ENCODE peak calls at places on chromosomes 11 and 22, in four cellular contexts. H, Q, U and E are unnamed samples.

GRCh38 chr11:73257342-73258103 is 14.6 kb upstream of the P2RY6 start:
- DNase-seq in H (peak; percentile 91), Q (no peak), U (peak; percentile 52), E (peak; percentile 90)

GRCh38 chr11:36222755-36223635 is 66.2 kb downstream of the COMMD9 start:
- DNase-seq in H (no peak), Q (no peak), U (no peak), E (no peak)

GRCh38 chr11:124080319-124081001 is 34.8 kb upstream of the VWA5A start:
- DNase-seq in H (peak; percentile 98), Q (no peak), U (peak; percentile 34), E (no peak)

GRCh38 chr11:131686836-131687235 is 316.4 kb downstream of the NTM start:
- DNase-seq in H (no peak), Q (no peak), U (no peak), E (no peak)

GRCh38 chr11:2271327-2272240 is 1.2 kb upstream of the ASCL2 start:
- DNase-seq in H (no peak), Q (peak; percentile 15), U (peak; percentile 10), E (no peak)

GRCh38 chr22:49271831-49272230 is 555.8 kb downstream of the BRD1 start:
- DNase-seq in H (no peak), Q (no peak), U (no peak), E (no peak)

GRCh38 chr11:129143335-129143734 is 48.8 kb downstream of the ARHGAP32 start:
- DNase-seq in H (peak; percentile 99), Q (peak; percentile 33), U (peak; percentile 71), E (peak; percentile 89)

GRCh38 chr11:8867035-8867434 is 44.0 kb upstream of the AKIP1 start:
- DNase-seq in H (no peak), Q (no peak), U (no peak), E (no peak)

GRCh38 chr22:26894766-26895485 is 237.5 kb downstream of the MIAT start:
- DNase-seq in H (peak; percentile 94), Q (no peak), U (no peak), E (peak; percentile 84)

GRCh38 chr22:23060612-23061400 is 9.5 kb upstream of the GNAZ start:
- DNase-seq in H (no peak), Q (peak; percentile 6), U (peak; percentile 9), E (no peak)

GRCh38 chr22:46140989-46141928 is 9.1 kb upstream of the PPARA start:
- DNase-seq in H (no peak), Q (no peak), U (no peak), E (no peak)

GRCh38 chr11:65381721-65382035 is 768 bp downstream of the SLC25A45 start:
- DNase-seq in H (peak; percentile 89), Q (no peak), U (peak; percentile 86), E (no peak)

GRCh38 chr11:1336836-1337646 is 27.6 kb upstream of the TOLLIP start:
- DNase-seq in H (no peak), Q (peak; percentile 63), U (peak; percentile 50), E (no peak)

GRCh38 chr11:33507967-33508366 is 192.7 kb downstream of the C11orf91 start:
- DNase-seq in H (peak; percentile 60), Q (no peak), U (no peak), E (no peak)

GRCh38 chr11:21921151-21921550 is 271.7 kb upstream of the ANO5 start:
- DNase-seq in H (no peak), Q (no peak), U (no peak), E (no peak)

GRCh38 chr11:122645847-122646246 is 9.7 kb upstream of the UBASH3B start:
- DNase-seq in H (no peak), Q (no peak), U (no peak), E (no peak)

GRCh38 chr11:32920570-32920969 is 28.0 kb downstream of the QSER1 start:
- DNase-seq in H (no peak), Q (no peak), U (no peak), E (no peak)

GRCh38 chr11:118623291-118623655 is 15.9 kb downstream of the PHLDB1 start:
- DNase-seq in H (peak; percentile 92), Q (peak; percentile 52), U (peak; percentile 89), E (no peak)

GRCh38 chr11:70122490-70123198 is 44.5 kb downstream of the ANO1 start:
- DNase-seq in H (no peak), Q (no peak), U (no peak), E (no peak)

GRCh38 chr11:122754553-122755322 is 83.6 kb upstream of the CRTAM start:
- DNase-seq in H (no peak), Q (no peak), U (no peak), E (no peak)

GRCh38 chr11:32919338-32919737 is 26.7 kb downstream of the QSER1 start:
- DNase-seq in H (no peak), Q (no peak), U (no peak), E (no peak)

GRCh38 chr11:103870821-103871309 is 165.6 kb upstream of the DDI1 start:
- DNase-seq in H (no peak), Q (no peak), U (no peak), E (no peak)

GRCh38 chr22:44671742-44672141 is 30.3 kb upstream of the PRR5 start:
- DNase-seq in H (peak; percentile 72), Q (no peak), U (no peak), E (no peak)

GRCh38 chr22:49298834-49299750 is 528.6 kb downstream of the BRD1 start:
- DNase-seq in H (no peak), Q (no peak), U (peak; percentile 7), E (no peak)

GRCh38 chr11:15629690-15630321 is 515.1 kb downstream of the INSC start:
- DNase-seq in H (peak; percentile 20), Q (peak; percentile 45), U (no peak), E (no peak)

GRCh38 chr11:36373040-36374010 is 77.2 kb downstream of the PRR5L start:
- DNase-seq in H (no peak), Q (no peak), U (no peak), E (no peak)

GRCh38 chr11:9253086-9253485 is 12.1 kb downstream of the DENND5A start:
- DNase-seq in H (no peak), Q (no peak), U (no peak), E (no peak)

GRCh38 chr22:30943368-30943767 is 25.2 kb downstream of the MORC2 start:
- DNase-seq in H (no peak), Q (no peak), U (no peak), E (no peak)

GRCh38 chr22:28450109-28450508 is 229.5 kb downstream of the TTC28 start:
- DNase-seq in H (no peak), Q (no peak), U (no peak), E (no peak)

GRCh38 chr11:67345949-67346819 is 7.2 kb downstream of the POLD4 start:
- DNase-seq in H (peak; percentile 99), Q (peak; percentile 55), U (no peak), E (peak; percentile 80)

GRCh38 chr11:96275807-96276594 is 67.0 kb downstream of the MAML2 start:
- DNase-seq in H (peak; percentile 34), Q (no peak), U (no peak), E (no peak)

GRCh38 chr22:35227248-35227647 is 30.0 kb upstream of the HMGXB4 start:
- DNase-seq in H (no peak), Q (no peak), U (no peak), E (no peak)

GRCh38 chr22:28369849-28370248 is 309.8 kb downstream of the TTC28 start:
- DNase-seq in H (no peak), Q (no peak), U (no peak), E (no peak)

GRCh38 chr22:37749831-37750595 is 53.2 kb downstream of the TRIOBP start:
- DNase-seq in H (peak; percentile 98), Q (no peak), U (peak; percentile 83), E (no peak)

GRCh38 chr11:130201026-130201425 is 41.4 kb downstream of the ST14 start:
- DNase-seq in H (no peak), Q (no peak), U (no peak), E (no peak)

GRCh38 chr11:79312591-79313267 is 128.1 kb downstream of the TENM4 start:
- DNase-seq in H (no peak), Q (no peak), U (no peak), E (no peak)

GRCh38 chr11:80503990-80504389 is 1063.2 kb upstream of the TENM4 start:
- DNase-seq in H (no peak), Q (no peak), U (no peak), E (no peak)

GRCh38 chr11:80505771-80506170 is 1064.9 kb upstream of the TENM4 start:
- DNase-seq in H (no peak), Q (no peak), U (no peak), E (no peak)

GRCh38 chr11:80502511-80502910 is 1061.7 kb upstream of the TENM4 start:
- DNase-seq in H (no peak), Q (no peak), U (no peak), E (no peak)
- TF ChIP-seq CTCF in H (no peak), Q (no peak), U (no peak), E (no peak)

DNA sequence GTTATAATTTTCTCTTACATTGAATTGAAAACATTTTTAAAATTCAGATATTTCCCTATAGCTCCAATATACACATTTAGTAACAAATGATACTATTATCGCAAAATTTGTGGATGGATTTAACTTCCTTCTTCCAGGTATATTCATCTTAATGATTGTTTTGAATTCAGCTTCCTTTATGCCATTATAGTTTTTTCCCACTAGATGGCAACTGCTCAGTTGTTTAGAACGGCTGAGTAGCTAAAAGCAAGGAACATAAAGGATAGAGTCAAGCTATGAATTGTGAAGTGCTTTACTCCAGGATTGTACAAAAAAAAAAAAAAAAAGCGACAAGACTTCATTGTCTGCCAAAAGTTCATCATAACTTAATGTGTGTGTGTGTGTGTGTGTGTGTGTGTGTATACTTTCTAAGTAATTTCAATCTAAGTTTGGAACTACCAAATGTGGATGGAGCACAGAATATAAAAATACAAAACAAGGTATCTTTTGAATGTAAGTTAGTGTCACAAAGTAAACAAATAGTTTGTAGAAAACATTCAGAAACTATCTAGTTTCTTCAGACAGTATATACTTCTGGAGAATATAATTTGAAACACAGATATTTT is 846.4 kb downstream of the DLG2 start:
- DNase-seq in H (peak; percentile 47), Q (no peak), U (no peak), E (no peak)
- TF ChIP-seq CTCF in H (peak; percentile 38), Q (no peak), U (peak; percentile 9), E (peak; percentile 65)

GRCh38 chr11:97516688-97517087 is 1126.9 kb downstream of the JRKL start:
- DNase-seq in H (no peak), Q (no peak), U (no peak), E (no peak)
- TF ChIP-seq CTCF in H (no peak), Q (no peak), U (no peak), E (no peak)

DNA sequence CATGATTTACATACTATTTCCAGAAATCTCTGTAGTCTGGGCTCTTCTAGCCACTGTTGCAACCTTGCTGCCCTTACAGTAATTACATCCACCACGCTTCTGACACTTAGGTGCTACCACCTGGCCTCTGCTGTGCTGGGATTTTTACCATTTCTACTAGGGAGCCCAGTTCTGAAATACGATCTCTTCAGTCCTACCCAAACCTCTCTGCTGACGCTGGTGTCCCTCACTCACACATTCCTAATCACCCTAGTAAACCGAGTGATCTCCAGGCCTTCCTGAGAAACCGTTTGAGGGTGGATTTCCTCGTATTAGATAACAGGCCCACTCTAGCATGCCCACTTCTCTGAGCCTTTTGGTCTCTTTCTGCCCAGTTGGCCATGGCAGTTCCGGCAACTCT is 588.9 kb upstream of the CADM1 start:
- DNase-seq in H (no peak), Q (no peak), U (no peak), E (no peak)
- TF ChIP-seq CTCF in H (no peak), Q (no peak), U (no peak), E (no peak)

GRCh38 chr11:68958211-68958610 is 22.6 kb downstream of the MRGPRD start:
- DNase-seq in H (no peak), Q (no peak), U (no peak), E (no peak)

GRCh38 chr11:68956142-68956541 is 24.6 kb downstream of the MRGPRD start:
- DNase-seq in H (no peak), Q (no peak), U (no peak), E (no peak)

GRCh38 chr11:68959465-68960298 is 21.1 kb downstream of the MRGPRD start:
- DNase-seq in H (no peak), Q (no peak), U (no peak), E (no peak)

GRCh38 chr11:68956547-68957254 is 24.1 kb downstream of the MRGPRD start:
- DNase-seq in H (no peak), Q (no peak), U (no peak), E (no peak)

GRCh38 chr11:68954970-68955958 is 25.5 kb downstream of the MRGPRD start:
- DNase-seq in H (peak; percentile 10), Q (no peak), U (no peak), E (no peak)
- TF ChIP-seq CTCF in H (no peak), Q (no peak), U (no peak), E (no peak)